ENCODE peak calls at places on chromosome 19, in six cellular contexts. One of them, this sample, is unnamed.

GRCh38 chr19:44539236-44539819 is 9.9 kb upstream of the CEACAM20 start:
- DNase-seq in PC-3: peak
- DNase-seq in mammary epithelial cell: peak
- DNase-seq in GM12878: no peak
- DNase-seq in endothelial cell of umbilical vein: no peak
- DNase-seq in DND-41: no peak
- DNase-seq in this sample: no peak

GRCh38 chr19:42178791-42179500 is 38.5 kb downstream of the DEDD2 start:
- DNase-seq in PC-3: no peak
- DNase-seq in mammary epithelial cell: no peak
- DNase-seq in GM12878: no peak
- DNase-seq in endothelial cell of umbilical vein: no peak
- DNase-seq in DND-41: peak
- DNase-seq in this sample: no peak

GRCh38 chr19:30431591-30431990 is 59.4 kb downstream of the ZNF536 start:
- DNase-seq in PC-3: no peak
- DNase-seq in mammary epithelial cell: no peak
- DNase-seq in GM12878: no peak
- DNase-seq in endothelial cell of umbilical vein: no peak
- DNase-seq in DND-41: no peak
- DNase-seq in this sample: no peak

GRCh38 chr19:611506-611869 is 21.8 kb downstream of the HCN2 start:
- DNase-seq in PC-3: peak
- DNase-seq in mammary epithelial cell: peak
- DNase-seq in GM12878: no peak
- DNase-seq in endothelial cell of umbilical vein: no peak
- DNase-seq in DND-41: no peak
- DNase-seq in this sample: peak

GRCh38 chr19:12783849-12784393 is 7.4 kb upstream of the JUNB start:
- DNase-seq in PC-3: peak
- DNase-seq in mammary epithelial cell: peak
- DNase-seq in GM12878: no peak
- DNase-seq in endothelial cell of umbilical vein: no peak
- DNase-seq in DND-41: no peak
- DNase-seq in this sample: no peak

GRCh38 chr19:41575998-41576397 is at the start of gene CEACAM21:
- DNase-seq in PC-3: no peak
- DNase-seq in mammary epithelial cell: no peak
- DNase-seq in GM12878: no peak
- DNase-seq in endothelial cell of umbilical vein: no peak
- DNase-seq in DND-41: peak
- DNase-seq in this sample: no peak

GRCh38 chr19:17195106-17195505 is 20.1 kb upstream of the USE1 start:
- DNase-seq in PC-3: no peak
- DNase-seq in mammary epithelial cell: no peak
- DNase-seq in GM12878: no peak
- DNase-seq in endothelial cell of umbilical vein: no peak
- DNase-seq in DND-41: no peak
- DNase-seq in this sample: no peak

GRCh38 chr19:51497666-51498065 is 3.9 kb downstream of the SIGLEC12 start:
- DNase-seq in PC-3: no peak
- DNase-seq in mammary epithelial cell: no peak
- DNase-seq in GM12878: no peak
- DNase-seq in endothelial cell of umbilical vein: no peak
- DNase-seq in DND-41: no peak
- DNase-seq in this sample: no peak

GRCh38 chr19:14300281-14300680 is 81.0 kb upstream of the ADGRE5 start:
- DNase-seq in PC-3: no peak
- DNase-seq in mammary epithelial cell: peak
- DNase-seq in GM12878: no peak
- DNase-seq in endothelial cell of umbilical vein: no peak
- DNase-seq in DND-41: no peak
- DNase-seq in this sample: no peak

GRCh38 chr19:40358773-40359172 is 10.3 kb downstream of the PLD3 start:
- DNase-seq in PC-3: no peak
- DNase-seq in mammary epithelial cell: no peak
- DNase-seq in GM12878: peak
- DNase-seq in endothelial cell of umbilical vein: no peak
- DNase-seq in DND-41: no peak
- DNase-seq in this sample: no peak

GRCh38 chr19:40225440-40226305 is 816 bp downstream of the CCNP start:
- DNase-seq in PC-3: no peak
- DNase-seq in mammary epithelial cell: no peak
- DNase-seq in GM12878: no peak
- DNase-seq in endothelial cell of umbilical vein: no peak
- DNase-seq in DND-41: no peak
- DNase-seq in this sample: no peak

GRCh38 chr19:53463263-53463662 is 4.3 kb upstream of the ZNF813 start:
- DNase-seq in PC-3: no peak
- DNase-seq in mammary epithelial cell: no peak
- DNase-seq in GM12878: no peak
- DNase-seq in endothelial cell of umbilical vein: peak
- DNase-seq in DND-41: no peak
- DNase-seq in this sample: peak

GRCh38 chr19:19405919-19406877 is 723 bp downstream of the GATAD2A start:
- DNase-seq in PC-3: peak
- DNase-seq in mammary epithelial cell: peak
- DNase-seq in GM12878: no peak
- DNase-seq in endothelial cell of umbilical vein: peak
- DNase-seq in DND-41: peak
- DNase-seq in this sample: peak

GRCh38 chr19:48735031-48735615 is 5.3 kb downstream of the RASIP1 start:
- DNase-seq in PC-3: no peak
- DNase-seq in mammary epithelial cell: no peak
- DNase-seq in GM12878: no peak
- DNase-seq in endothelial cell of umbilical vein: no peak
- DNase-seq in DND-41: no peak
- DNase-seq in this sample: peak

GRCh38 chr19:13234518-13234917 is 84.3 kb downstream of the IER2 start:
- DNase-seq in PC-3: peak
- DNase-seq in mammary epithelial cell: no peak
- DNase-seq in GM12878: no peak
- DNase-seq in endothelial cell of umbilical vein: no peak
- DNase-seq in DND-41: peak
- DNase-seq in this sample: no peak

GRCh38 chr19:39969266-39969665 is 1.7 kb upstream of the PSMC4 start:
- DNase-seq in PC-3: no peak
- DNase-seq in mammary epithelial cell: peak
- DNase-seq in GM12878: no peak
- DNase-seq in endothelial cell of umbilical vein: no peak
- DNase-seq in DND-41: no peak
- DNase-seq in this sample: no peak

GRCh38 chr19:44609219-44609618 is 4.1 kb upstream of the IGSF23 start:
- DNase-seq in PC-3: no peak
- DNase-seq in mammary epithelial cell: no peak
- DNase-seq in GM12878: no peak
- DNase-seq in endothelial cell of umbilical vein: no peak
- DNase-seq in DND-41: no peak
- DNase-seq in this sample: peak

DNA sequence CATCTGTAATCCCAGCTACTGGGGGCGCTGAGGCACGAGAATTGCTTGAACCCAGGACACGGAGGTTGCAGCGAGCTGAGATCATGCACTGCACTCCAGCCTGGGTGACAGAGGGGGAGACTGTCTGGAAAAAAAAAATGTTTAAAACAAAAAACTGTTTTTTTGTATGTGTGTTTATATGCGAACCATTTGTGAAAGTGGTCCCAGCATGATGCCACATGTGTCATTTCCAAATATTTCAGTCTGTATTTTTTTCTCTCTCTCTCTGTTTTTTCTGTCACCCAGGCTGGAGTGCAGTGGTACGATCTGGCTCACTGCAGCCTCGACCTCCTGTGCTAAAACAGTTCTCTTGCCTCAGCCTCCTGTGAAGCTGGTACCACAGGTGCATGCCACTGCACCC is 37.4 kb downstream of the SAE1 start:
- DNase-seq in PC-3: no peak
- DNase-seq in mammary epithelial cell: no peak
- DNase-seq in GM12878: no peak
- DNase-seq in endothelial cell of umbilical vein: no peak
- DNase-seq in DND-41: no peak
- DNase-seq in this sample: no peak
- H3K9ac ChIP-seq in PC-3: no peak
- H3K9ac ChIP-seq in mammary epithelial cell: no peak
- H3K9ac ChIP-seq in GM12878: no peak
- H3K9ac ChIP-seq in endothelial cell of umbilical vein: no peak
- H3K9ac ChIP-seq in DND-41: no peak
- H3K9ac ChIP-seq in this sample: no peak

DNA sequence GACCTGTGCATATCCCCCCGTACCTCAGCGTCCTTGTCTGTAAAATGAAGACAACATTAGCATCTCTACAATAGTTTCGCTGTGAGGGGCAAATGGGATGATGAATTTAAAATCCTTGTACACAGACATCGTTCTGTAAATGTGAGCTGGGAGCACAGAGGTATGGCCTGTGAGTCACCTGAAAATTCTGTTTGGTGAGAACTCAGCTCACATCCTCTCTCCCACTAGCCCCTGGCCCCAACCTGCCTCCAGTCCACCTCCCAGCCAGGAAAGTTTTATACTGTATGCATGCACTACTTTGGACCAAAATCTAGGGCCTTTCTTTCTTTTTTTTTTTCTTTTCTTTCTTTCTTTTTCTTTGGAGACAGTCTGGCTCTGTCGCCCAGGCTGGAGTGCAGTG is 8.7 kb upstream of the IZUMO2 start:
- DNase-seq in PC-3: peak
- DNase-seq in mammary epithelial cell: no peak
- DNase-seq in GM12878: no peak
- DNase-seq in endothelial cell of umbilical vein: no peak
- DNase-seq in DND-41: no peak
- DNase-seq in this sample: no peak
- TF ChIP-seq EZH2 in PC-3: no peak
- TF ChIP-seq EZH2 in mammary epithelial cell: no peak
- TF ChIP-seq EZH2 in GM12878: no peak
- TF ChIP-seq EZH2 in endothelial cell of umbilical vein: no peak
- TF ChIP-seq EZH2 in DND-41: no peak
- TF ChIP-seq EZH2 in this sample: no peak

DNA sequence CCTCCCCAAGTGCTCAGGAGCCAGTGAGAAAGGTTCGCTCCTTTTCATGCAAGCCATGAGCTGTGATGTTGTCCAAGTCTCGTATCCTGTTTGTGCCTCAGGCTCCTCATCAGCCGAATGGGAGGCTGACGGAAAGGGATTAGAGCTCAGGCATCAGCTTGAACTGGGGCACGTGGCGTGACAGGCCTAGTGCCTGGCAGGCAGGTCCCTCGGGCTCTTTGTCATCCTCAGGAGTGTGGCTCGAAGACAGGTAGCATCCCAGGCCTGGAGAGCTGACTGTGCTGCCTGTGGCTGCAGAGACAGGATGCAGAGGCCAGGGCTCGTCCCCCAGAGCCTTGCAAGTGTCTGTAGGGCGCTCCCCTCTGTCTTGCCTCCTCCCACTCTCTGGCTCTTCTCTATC is 38.5 kb downstream of the DNM2 start:
- DNase-seq in PC-3: no peak
- DNase-seq in mammary epithelial cell: no peak
- DNase-seq in GM12878: no peak
- DNase-seq in endothelial cell of umbilical vein: no peak
- DNase-seq in DND-41: no peak
- DNase-seq in this sample: no peak
- H3K27ac ChIP-seq in PC-3: no peak
- H3K27ac ChIP-seq in mammary epithelial cell: no peak
- H3K27ac ChIP-seq in GM12878: no peak
- H3K27ac ChIP-seq in endothelial cell of umbilical vein: no peak
- H3K27ac ChIP-seq in DND-41: peak
- H3K27ac ChIP-seq in this sample: no peak

GRCh38 chr19:2475702-2476450 is at the start of gene GADD45B:
- DNase-seq in PC-3: peak
- DNase-seq in mammary epithelial cell: peak
- DNase-seq in GM12878: peak
- DNase-seq in endothelial cell of umbilical vein: peak
- DNase-seq in DND-41: peak
- DNase-seq in this sample: peak

GRCh38 chr19:2476451-2477140 is 669 bp downstream of the GADD45B start:
- DNase-seq in PC-3: peak
- DNase-seq in mammary epithelial cell: peak
- DNase-seq in GM12878: no peak
- DNase-seq in endothelial cell of umbilical vein: peak
- DNase-seq in DND-41: peak
- DNase-seq in this sample: peak

GRCh38 chr19:2478324-2478755 is 2.4 kb downstream of the GADD45B start:
- DNase-seq in PC-3: peak
- DNase-seq in mammary epithelial cell: peak
- DNase-seq in GM12878: no peak
- DNase-seq in endothelial cell of umbilical vein: peak
- DNase-seq in DND-41: peak
- DNase-seq in this sample: peak

GRCh38 chr19:2477732-2478191 is 1.8 kb downstream of the GADD45B start:
- DNase-seq in PC-3: peak
- DNase-seq in mammary epithelial cell: no peak
- DNase-seq in GM12878: no peak
- DNase-seq in endothelial cell of umbilical vein: peak
- DNase-seq in DND-41: peak
- DNase-seq in this sample: no peak

GRCh38 chr19:2477141-2477710 is 1.3 kb downstream of the GADD45B start:
- DNase-seq in PC-3: peak
- DNase-seq in mammary epithelial cell: peak
- DNase-seq in GM12878: no peak
- DNase-seq in endothelial cell of umbilical vein: no peak
- DNase-seq in DND-41: no peak
- DNase-seq in this sample: no peak
- H3K9ac ChIP-seq in PC-3: peak
- H3K9ac ChIP-seq in mammary epithelial cell: peak
- H3K9ac ChIP-seq in GM12878: peak
- H3K9ac ChIP-seq in endothelial cell of umbilical vein: peak
- H3K9ac ChIP-seq in DND-41: peak
- H3K9ac ChIP-seq in this sample: peak

DNA sequence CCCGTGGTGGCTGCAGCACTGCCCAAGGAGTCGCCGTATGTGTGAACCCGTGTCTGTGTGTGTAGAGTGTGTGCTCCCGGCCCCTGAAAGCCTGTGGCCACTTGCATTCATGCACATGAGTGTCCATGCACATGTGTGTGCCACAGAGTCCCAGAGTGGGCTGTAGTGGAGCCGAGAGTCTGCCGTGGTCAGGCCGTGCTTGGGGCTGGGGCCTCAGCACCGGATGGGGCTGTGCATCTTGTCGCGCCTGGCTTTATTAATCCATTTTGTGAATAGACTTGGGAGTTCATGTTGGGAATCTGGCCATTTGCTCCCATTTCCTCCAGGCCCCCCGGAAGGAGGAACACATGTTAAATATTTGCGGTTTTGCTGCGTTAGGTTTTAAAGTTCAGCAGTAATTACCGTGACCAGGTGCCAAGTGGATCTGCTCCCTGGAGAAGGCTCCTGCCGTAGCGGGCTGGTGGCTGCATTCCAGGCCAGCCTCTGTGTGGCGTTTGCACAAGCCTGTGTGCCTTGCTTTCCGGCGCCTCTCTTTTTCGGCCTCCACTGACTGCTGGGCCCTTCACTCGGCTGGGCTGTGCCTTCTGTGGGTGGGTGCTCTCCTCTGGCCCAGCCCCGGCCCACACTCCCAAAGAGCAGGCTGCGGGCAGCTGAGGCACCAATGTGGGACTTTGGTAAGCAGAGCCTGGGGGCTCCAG is 69.2 kb upstream of the KCTD15 start:
- DNase-seq in PC-3: no peak
- DNase-seq in mammary epithelial cell: no peak
- DNase-seq in GM12878: no peak
- DNase-seq in endothelial cell of umbilical vein: no peak
- DNase-seq in DND-41: no peak
- DNase-seq in this sample: no peak
- TF ChIP-seq EZH2 in PC-3: no peak
- TF ChIP-seq EZH2 in mammary epithelial cell: no peak
- TF ChIP-seq EZH2 in GM12878: no peak
- TF ChIP-seq EZH2 in endothelial cell of umbilical vein: no peak
- TF ChIP-seq EZH2 in DND-41: no peak
- TF ChIP-seq EZH2 in this sample: no peak

GRCh38 chr19:1829958-1830357 is 17.9 kb upstream of the ATP8B3 start:
- DNase-seq in PC-3: no peak
- DNase-seq in mammary epithelial cell: no peak
- DNase-seq in GM12878: no peak
- DNase-seq in endothelial cell of umbilical vein: no peak
- DNase-seq in DND-41: no peak
- DNase-seq in this sample: no peak
- H3K27ac ChIP-seq in PC-3: no peak
- H3K27ac ChIP-seq in mammary epithelial cell: no peak
- H3K27ac ChIP-seq in GM12878: no peak
- H3K27ac ChIP-seq in endothelial cell of umbilical vein: no peak
- H3K27ac ChIP-seq in DND-41: no peak
- H3K27ac ChIP-seq in this sample: no peak